ENCODE peak calls at places on chromosomes 3 and 15, in five cellular contexts. One of them, this sample, is unnamed.
A peak's percentile ranks its signal among the peaks of the same experiment; 100 is the strongest.

GRCh38 chr3:196272826-196273225 is 14.7 kb downstream of the PCYT1A start:
- DNase-seq in hippocampal formation: no peak
- DNase-seq in GDM1: no peak
- DNase-seq in NCI-H774: no peak
- DNase-seq in A549: no peak
- DNase-seq in this sample: no peak

GRCh38 chr15:57667171-57667924 is 39.2 kb upstream of the POLR2M start:
- DNase-seq in hippocampal formation: peak; percentile 41
- DNase-seq in NCI-H774: no peak
- DNase-seq in GDM1: no peak
- DNase-seq in A549: peak; percentile 75
- DNase-seq in this sample: peak; percentile 44

GRCh38 chr3:182912476-182912875 is 67.9 kb downstream of the DCUN1D1 start:
- DNase-seq in hippocampal formation: peak; percentile 46
- DNase-seq in GDM1: no peak
- DNase-seq in A549: no peak
- DNase-seq in NCI-H774: no peak
- DNase-seq in this sample: no peak

GRCh38 chr15:23687143-23687470 is at the start of gene NDN:
- DNase-seq in hippocampal formation: peak; percentile 3
- DNase-seq in GDM1: no peak
- DNase-seq in NCI-H774: no peak
- DNase-seq in A549: no peak
- DNase-seq in this sample: no peak

GRCh38 chr3:161042023-161042501 is 63.1 kb downstream of the B3GALNT1 start:
- DNase-seq in A549: no peak
- DNase-seq in hippocampal formation: no peak
- DNase-seq in NCI-H774: no peak
- DNase-seq in GDM1: no peak
- DNase-seq in this sample: no peak

GRCh38 chr3:153252963-153253362 is 90.9 kb downstream of the RAP2B start:
- DNase-seq in A549: no peak
- DNase-seq in GDM1: no peak
- DNase-seq in NCI-H774: no peak
- DNase-seq in hippocampal formation: no peak
- DNase-seq in this sample: no peak

GRCh38 chr15:35560258-35560657 is 14.3 kb upstream of the DPH6 start:
- DNase-seq in A549: no peak
- DNase-seq in GDM1: no peak
- DNase-seq in hippocampal formation: no peak
- DNase-seq in NCI-H774: no peak
- DNase-seq in this sample: no peak

GRCh38 chr3:140420621-140421357 is 257.1 kb upstream of the TRIM42 start:
- DNase-seq in NCI-H774: no peak
- DNase-seq in A549: no peak
- DNase-seq in hippocampal formation: no peak
- DNase-seq in GDM1: no peak
- DNase-seq in this sample: no peak

GRCh38 chr3:63753995-63754394 is 65.1 kb upstream of the C3orf49 start:
- DNase-seq in GDM1: no peak
- DNase-seq in A549: no peak
- DNase-seq in hippocampal formation: no peak
- DNase-seq in NCI-H774: no peak
- DNase-seq in this sample: no peak

GRCh38 chr3:53195602-53196574 is 34.9 kb downstream of the PRKCD start:
- DNase-seq in NCI-H774: no peak
- DNase-seq in A549: peak; percentile 46
- DNase-seq in GDM1: peak; percentile 44
- DNase-seq in hippocampal formation: no peak
- DNase-seq in this sample: peak; percentile 35

GRCh38 chr15:69340243-69340991 is 41.7 kb downstream of the PAQR5 start:
- DNase-seq in hippocampal formation: no peak
- DNase-seq in A549: no peak
- DNase-seq in GDM1: peak; percentile 61
- DNase-seq in NCI-H774: no peak
- DNase-seq in this sample: no peak

GRCh38 chr3:65030847-65031463 is 343.2 kb upstream of the ADAMTS9 start:
- DNase-seq in NCI-H774: no peak
- DNase-seq in hippocampal formation: no peak
- DNase-seq in GDM1: no peak
- DNase-seq in A549: peak; percentile 4
- DNase-seq in this sample: peak; percentile 51

GRCh38 chr3:107699682-107700081 is 176.9 kb downstream of the BBX start:
- DNase-seq in GDM1: no peak
- DNase-seq in A549: no peak
- DNase-seq in NCI-H774: no peak
- DNase-seq in hippocampal formation: no peak
- DNase-seq in this sample: no peak

GRCh38 chr3:192042116-192042515 is 581.2 kb downstream of the PYDC2 start:
- DNase-seq in GDM1: no peak
- DNase-seq in NCI-H774: peak; percentile 9
- DNase-seq in hippocampal formation: no peak
- DNase-seq in A549: no peak
- DNase-seq in this sample: no peak

GRCh38 chr3:30730967-30731366 is 124.6 kb downstream of the TGFBR2 start:
- DNase-seq in NCI-H774: no peak
- DNase-seq in GDM1: no peak
- DNase-seq in A549: no peak
- DNase-seq in hippocampal formation: no peak
- DNase-seq in this sample: no peak

GRCh38 chr3:151787626-151788025 is 26.3 kb upstream of the AADAC start:
- DNase-seq in GDM1: no peak
- DNase-seq in NCI-H774: no peak
- DNase-seq in A549: no peak
- DNase-seq in hippocampal formation: no peak
- DNase-seq in this sample: no peak

GRCh38 chr3:88132894-88133293 is 16.9 kb upstream of the C3orf38 start:
- DNase-seq in hippocampal formation: no peak
- DNase-seq in A549: no peak
- DNase-seq in NCI-H774: no peak
- DNase-seq in GDM1: no peak
- DNase-seq in this sample: no peak

GRCh38 chr3:127840671-127841070 is 18.4 kb upstream of the MGLL start:
- DNase-seq in GDM1: no peak
- DNase-seq in A549: no peak
- DNase-seq in NCI-H774: no peak
- DNase-seq in hippocampal formation: no peak
- DNase-seq in this sample: no peak

GRCh38 chr3:56304069-56304468 is 164.2 kb downstream of the ERC2 start:
- DNase-seq in NCI-H774: no peak
- DNase-seq in hippocampal formation: no peak
- DNase-seq in A549: no peak
- DNase-seq in GDM1: no peak
- DNase-seq in this sample: no peak

GRCh38 chr15:98967916-98968315 is 39.7 kb downstream of the PGPEP1L start:
- DNase-seq in GDM1: no peak
- DNase-seq in hippocampal formation: no peak
- DNase-seq in NCI-H774: no peak
- DNase-seq in A549: no peak
- DNase-seq in this sample: no peak

GRCh38 chr15:93035953-93036810 is 52.8 kb downstream of the RGMA start:
- DNase-seq in hippocampal formation: no peak
- DNase-seq in A549: peak; percentile 87
- DNase-seq in GDM1: no peak
- DNase-seq in NCI-H774: no peak
- DNase-seq in this sample: peak; percentile 37